ENCODE peak calls at places on chromosomes 2 and 18, in six cellular contexts. W is HCT116, N is stomach, B is K562, P is prostate gland, J is GM23338. D is an unnamed sample. For H3K4me1, the result is how much of the 10 kb centered on the place peaks cover.

GRCh38 chr2:238492905-238493304 is 66.2 kb downstream of the ASB1 start:
- DNase-seq in W (no peak), N (peak), B (no peak), P (no peak), J (no peak), D (no peak)

GRCh38 chr2:101745711-101746694 is 48.5 kb downstream of the MAP4K4 start:
- DNase-seq in W (no peak), N (no peak), B (no peak), P (no peak), J (no peak), D (no peak)

GRCh38 chr2:199747427-199747826 is 103.6 kb downstream of the FTCDNL1 start:
- DNase-seq in W (no peak), N (no peak), B (no peak), P (no peak), J (no peak), D (no peak)

GRCh38 chr2:32553829-32554432 is 73.9 kb upstream of the TTC27 start:
- DNase-seq in W (peak), N (no peak), B (peak), P (no peak), J (peak), D (no peak)

GRCh38 chr18:32469691-32470131 is 971 bp downstream of the GAREM1 start:
- DNase-seq in W (no peak), N (no peak), B (peak), P (no peak), J (no peak), D (no peak)

GRCh38 chr2:69216535-69217332 is 170.3 kb downstream of the GFPT1 start:
- DNase-seq in W (no peak), N (no peak), B (no peak), P (no peak), J (no peak), D (no peak)

GRCh38 chr18:35095983-35096676 is 54.9 kb downstream of the MAPRE2 start:
- DNase-seq in W (no peak), N (no peak), B (no peak), P (no peak), J (no peak), D (no peak)

GRCh38 chr2:39696072-39696471 is 30.4 kb downstream of the TMEM178A start:
- DNase-seq in W (no peak), N (no peak), B (no peak), P (no peak), J (peak), D (no peak)

GRCh38 chr2:3283206-3283605 is 94.4 kb downstream of the EIPR1 start:
- DNase-seq in W (no peak), N (peak), B (no peak), P (no peak), J (no peak), D (no peak)

DNA sequence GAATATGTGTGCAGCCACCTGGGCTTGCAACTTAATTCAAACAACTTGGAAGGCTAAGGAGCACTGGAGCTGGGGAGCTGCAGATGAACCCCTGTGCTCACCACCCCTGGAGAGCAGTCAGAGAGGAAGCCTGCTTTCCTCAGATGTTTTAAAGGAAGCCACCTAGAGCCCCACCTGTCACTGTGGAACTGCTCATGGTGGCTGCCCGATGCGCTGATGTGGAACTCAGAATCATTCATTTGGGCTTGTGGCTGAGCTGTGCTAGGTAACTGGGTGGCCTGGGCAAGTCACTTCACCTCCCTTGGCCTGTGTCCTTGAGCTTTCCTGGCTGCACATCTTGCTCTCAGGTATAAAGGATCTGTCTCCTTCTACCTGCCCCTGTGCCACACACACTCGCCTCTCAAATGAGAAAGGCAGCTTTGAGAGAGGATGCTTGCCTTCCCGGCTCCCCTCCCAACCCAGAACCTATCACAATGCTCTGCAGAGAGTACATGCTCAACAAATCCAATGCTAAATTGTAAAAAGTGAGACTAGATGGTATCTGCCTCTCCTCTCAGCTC is 41.3 kb downstream of the BCL11A start:
- DNase-seq in W (no peak), N (no peak), B (no peak), P (no peak), J (no peak), D (no peak)
- TF ChIP-seq POLR2AphosphoS5 in W (no peak), N (no peak), B (no peak), P (no peak), J (no peak), D (no peak)

DNA sequence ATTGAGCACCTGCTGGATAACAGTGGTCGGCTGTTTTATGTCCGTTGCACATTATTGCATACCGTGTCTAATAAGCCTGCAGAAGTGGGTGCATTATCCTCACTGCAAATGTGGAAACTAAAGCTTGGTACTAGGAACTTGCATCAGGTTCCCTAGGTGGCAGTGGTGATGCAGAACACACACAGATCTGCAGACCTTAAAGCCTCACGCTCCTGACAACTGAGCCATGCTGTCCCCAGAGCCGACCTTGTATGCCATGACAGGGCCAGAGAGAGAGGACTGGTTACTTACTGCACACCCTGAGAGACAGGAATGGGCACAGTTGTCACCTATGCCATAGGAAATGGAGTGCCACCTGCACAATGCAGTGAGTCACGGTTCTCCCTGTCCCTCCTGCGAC is 151.8 kb downstream of the SH3RF3 start:
- DNase-seq in W (no peak), N (no peak), B (no peak), P (no peak), J (no peak), D (no peak)
- TF ChIP-seq CTCF in W (no peak), N (no peak), B (no peak), P (no peak), J (no peak), D (no peak)

GRCh38 chr2:24579053-24579803 is 88.2 kb downstream of the NCOA1 start:
- DNase-seq in W (no peak), N (no peak), B (no peak), P (no peak), J (peak), D (no peak)

GRCh38 chr2:24580561-24580960 is 89.5 kb downstream of the NCOA1 start:
- DNase-seq in W (no peak), N (no peak), B (no peak), P (no peak), J (no peak), D (no peak)

GRCh38 chr2:24576146-24576545 is 85.1 kb downstream of the NCOA1 start:
- DNase-seq in W (no peak), N (no peak), B (no peak), P (no peak), J (no peak), D (no peak)

GRCh38 chr2:24576617-24577016 is 85.6 kb downstream of the NCOA1 start:
- DNase-seq in W (no peak), N (no peak), B (no peak), P (no peak), J (no peak), D (no peak)

GRCh38 chr2:24577481-24577880 is 86.4 kb downstream of the NCOA1 start:
- DNase-seq in W (no peak), N (no peak), B (peak), P (no peak), J (no peak), D (no peak)
- H3K4me1 ChIP-seq in W (under half), N (under half), B (under half), P (under half), J (under half), D (under half)

GRCh38 chr2:20213651-20214565 is 11.0 kb downstream of the SDC1 start:
- DNase-seq in W (no peak), N (no peak), B (no peak), P (peak), J (no peak), D (no peak)
- TF ChIP-seq POLR2AphosphoS5 in W (no peak), N (no peak), B (no peak), P (peak), J (no peak), D (no peak)

DNA sequence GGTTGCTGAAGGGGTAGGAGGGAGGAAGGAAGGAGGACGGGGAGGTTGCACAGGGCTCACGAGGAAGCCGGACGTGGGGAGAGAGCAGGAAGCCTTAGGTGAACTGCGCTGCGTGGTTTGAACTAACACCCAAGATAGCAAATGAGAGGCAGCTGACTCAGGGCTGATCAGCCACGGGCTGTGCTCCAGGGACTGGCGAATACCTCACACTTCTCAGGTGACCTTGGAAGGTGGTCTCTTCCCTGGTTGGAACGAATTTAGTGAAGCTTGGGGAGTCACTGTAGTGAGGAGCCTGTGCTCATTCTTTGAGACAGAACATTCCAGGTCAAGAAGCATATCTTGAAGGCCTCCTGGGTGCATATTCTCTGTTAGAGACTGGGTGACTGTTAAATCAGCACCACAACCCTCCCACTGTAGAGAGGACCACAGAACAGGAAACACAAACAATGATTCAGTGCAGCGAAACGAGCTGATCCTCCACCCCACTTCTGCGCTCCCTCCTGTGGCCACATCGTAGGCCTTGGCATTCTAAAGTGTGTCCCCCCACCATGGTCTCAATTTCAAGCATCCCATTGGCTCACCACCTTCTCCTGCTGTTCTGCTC is 33.8 kb downstream of the TOGARAM2 start:
- DNase-seq in W (no peak), N (peak), B (peak), P (no peak), J (no peak), D (no peak)
- TF ChIP-seq CTCF in W (no peak), N (no peak), B (no peak), P (no peak), J (no peak), D (no peak)

GRCh38 chr18:23995180-23995579 is 19.4 kb upstream of the TTC39C start:
- DNase-seq in W (no peak), N (no peak), B (no peak), P (no peak), J (no peak), D (no peak)

GRCh38 chr18:23992119-23992940 is 22.2 kb upstream of the TTC39C start:
- DNase-seq in W (no peak), N (peak), B (no peak), P (peak), J (no peak), D (peak)

GRCh38 chr18:23998018-23998417 is 16.5 kb upstream of the TTC39C start:
- DNase-seq in W (no peak), N (no peak), B (no peak), P (no peak), J (no peak), D (no peak)

GRCh38 chr18:23992941-23993280 is 21.6 kb upstream of the TTC39C start:
- DNase-seq in W (no peak), N (no peak), B (no peak), P (no peak), J (no peak), D (no peak)

GRCh38 chr18:23994361-23994902 is 20.1 kb upstream of the TTC39C start:
- DNase-seq in W (peak), N (no peak), B (no peak), P (peak), J (peak), D (peak)
- H3K4me1 ChIP-seq in W (under half), N (under half), B (under half), P (under half), J (under half), D (under half)

GRCh38 chr18:3183103-3183717 is 36.6 kb downstream of the MYOM1 start:
- DNase-seq in W (no peak), N (no peak), B (no peak), P (no peak), J (peak), D (no peak)

GRCh38 chr18:3180325-3180724 is 39.4 kb downstream of the MYOM1 start:
- DNase-seq in W (no peak), N (no peak), B (no peak), P (no peak), J (peak), D (no peak)

GRCh38 chr18:3175195-3175758 is 44.5 kb downstream of the MYOM1 start:
- DNase-seq in W (no peak), N (no peak), B (no peak), P (no peak), J (no peak), D (no peak)

GRCh38 chr18:3179430-3180089 is 40.2 kb downstream of the MYOM1 start:
- DNase-seq in W (no peak), N (no peak), B (peak), P (no peak), J (no peak), D (no peak)

GRCh38 chr18:3177902-3178687 is 41.7 kb downstream of the MYOM1 start:
- DNase-seq in W (no peak), N (peak), B (peak), P (no peak), J (no peak), D (no peak)
- TF ChIP-seq POLR2AphosphoS5 in W (no peak), N (peak), B (no peak), P (no peak), J (no peak), D (no peak)

DNA sequence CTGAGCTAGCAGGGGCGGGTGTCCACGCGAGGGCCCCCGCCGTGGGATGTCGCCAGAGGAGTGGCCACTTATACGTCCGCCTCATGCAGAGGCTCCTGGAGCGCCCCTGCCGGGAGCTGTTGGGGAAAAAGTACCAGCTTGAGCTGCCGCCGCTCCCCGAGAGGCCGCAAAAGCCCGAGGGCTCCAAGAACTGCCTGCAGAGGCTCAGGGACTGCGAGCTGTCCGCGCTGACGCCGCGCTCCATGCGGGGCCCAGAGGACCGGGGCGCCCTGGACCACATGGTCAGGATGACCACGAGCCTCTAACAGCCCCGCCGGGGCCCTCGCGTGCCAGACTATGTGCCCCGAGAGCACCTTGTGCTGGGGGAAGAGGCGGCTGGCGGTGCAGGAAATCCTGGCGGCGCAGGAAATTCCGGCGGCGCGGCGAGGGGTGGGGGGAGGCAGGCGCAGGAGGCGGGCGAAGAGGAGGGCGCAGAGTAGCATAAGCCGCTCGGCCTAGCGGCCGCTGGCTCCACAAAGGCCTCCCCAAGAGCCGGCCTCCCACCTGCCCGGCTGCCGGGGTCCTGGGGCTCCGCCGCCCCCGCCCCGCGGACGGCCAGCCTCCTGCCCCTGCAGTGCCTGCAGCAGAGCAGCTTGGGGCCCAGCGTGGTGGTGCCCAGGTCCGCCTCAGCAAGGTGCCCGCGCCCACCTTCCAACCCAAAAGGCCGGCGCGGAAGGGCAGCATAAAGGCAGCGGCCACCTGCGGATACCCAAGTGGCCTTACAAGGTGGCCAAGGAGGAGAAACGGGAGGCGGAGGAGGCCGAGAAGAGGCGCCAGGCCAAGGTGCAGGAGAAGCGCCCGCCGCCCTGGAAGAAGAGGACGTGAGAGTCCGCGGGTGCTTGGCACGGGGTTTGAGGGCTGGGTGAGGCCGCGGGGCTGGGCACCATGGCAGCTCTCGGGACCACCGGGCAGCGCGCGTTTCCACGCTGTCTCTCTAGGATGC is 42.1 kb upstream of the TRIM43B start:
- DNase-seq in W (peak), N (peak), B (no peak), P (peak), J (peak), D (peak)
- TF ChIP-seq CTCF in W (peak), N (no peak), B (peak), P (no peak), J (no peak), D (no peak)

D was measured in breast epithelium.